ENCODE peak calls at places on chromosomes 3 and 15, in four cellular contexts. X is AG09309, A is HFF-Myc, Q is A549. Z is an unnamed sample.

GRCh38 chr3:127697531-127698240 is 24.9 kb downstream of the ABTB1 start:
- DNase-seq in A (peak), Q (peak), X (no peak), Z (peak)

GRCh38 chr3:30492581-30493192 is 113.7 kb upstream of the TGFBR2 start:
- DNase-seq in Q (no peak), A (no peak), X (no peak), Z (no peak)

GRCh38 chr15:53586815-53587214 is 172.6 kb downstream of the WDR72 start:
- DNase-seq in Q (no peak), X (no peak), A (no peak), Z (no peak)

GRCh38 chr3:13746385-13746784 is 133.5 kb downstream of the WNT7A start:
- DNase-seq in X (no peak), A (no peak), Q (no peak), Z (no peak)

GRCh38 chr3:98612996-98613517 is 19.6 kb upstream of the CPOX start:
- DNase-seq in Q (no peak), A (no peak), X (no peak), Z (no peak)

GRCh38 chr3:76134166-76134565 is 348.8 kb upstream of the ZNF717 start:
- DNase-seq in Q (no peak), X (no peak), A (no peak), Z (no peak)

GRCh38 chr15:64731012-64731806 is 44.2 kb downstream of the RBPMS2 start:
- DNase-seq in A (peak), X (peak), Q (peak), Z (peak)

GRCh38 chr15:73952171-73952912 is 26.1 kb downstream of the LOXL1 start:
- DNase-seq in A (no peak), Q (no peak), X (no peak), Z (no peak)

GRCh38 chr3:69426291-69426690 is 40.4 kb upstream of the FRMD4B start:
- DNase-seq in X (no peak), A (no peak), Q (no peak), Z (no peak)

GRCh38 chr3:8869613-8870012 is 93.7 kb downstream of the RAD18 start:
- DNase-seq in A (peak), X (peak), Q (peak), Z (no peak)

GRCh38 chr3:108602935-108603294 is 13.4 kb downstream of the DZIP3 start:
- DNase-seq in A (no peak), Q (no peak), X (no peak), Z (no peak)

GRCh38 chr15:84961114-84961452 is 20.6 kb upstream of the PDE8A start:
- DNase-seq in A (no peak), Q (no peak), X (no peak), Z (no peak)

GRCh38 chr15:79450648-79451047 is 18.5 kb downstream of the MINAR1 start:
- DNase-seq in Q (no peak), A (no peak), X (no peak), Z (no peak)

GRCh38 chr3:42723146-42723683 is 20.6 kb upstream of the HHATL start:
- DNase-seq in Q (no peak), X (no peak), A (no peak), Z (no peak)

GRCh38 chr3:143972495-143973351 is 1.1 kb downstream of the DIPK2A start:
- DNase-seq in Q (peak), X (peak), A (peak), Z (no peak)

GRCh38 chr3:143970773-143971366 is 753 bp upstream of the DIPK2A start:
- DNase-seq in X (no peak), Q (peak), A (no peak), Z (no peak)

GRCh38 chr3:143973352-143974021 is 1.9 kb downstream of the DIPK2A start:
- DNase-seq in Q (peak), X (no peak), A (no peak), Z (no peak)

GRCh38 chr3:143972155-143972494 is 502 bp downstream of the DIPK2A start:
- DNase-seq in A (no peak), X (no peak), Q (no peak), Z (no peak)

GRCh38 chr3:143971367-143972154 is at the start of gene DIPK2A:
- DNase-seq in A (peak), X (peak), Q (peak), Z (peak)
- TF ChIP-seq CTCF in A (no peak), X (no peak), Q (no peak), Z (peak)

GRCh38 chr3:21220944-21221343 is 530.1 kb downstream of the ZNF385D start:
- DNase-seq in A (no peak), X (no peak), Q (no peak), Z (no peak)

GRCh38 chr3:21216598-21216997 is 534.4 kb downstream of the ZNF385D start:
- DNase-seq in X (no peak), Q (no peak), A (peak), Z (no peak)
- TF ChIP-seq CTCF in X (peak), Q (no peak), A (peak), Z (peak)

GRCh38 chr15:77988386-77989301 is 88.9 kb downstream of the TBC1D2B start:
- DNase-seq in X (no peak), A (no peak), Q (no peak), Z (no peak)
- TF ChIP-seq CTCF in X (no peak), A (no peak), Q (no peak), Z (no peak)

GRCh38 chr3:67804089-67804488 is 149.7 kb upstream of the SUCLG2 start:
- DNase-seq in Q (no peak), X (no peak), A (no peak), Z (no peak)
- TF ChIP-seq CTCF in Q (no peak), X (no peak), A (no peak), Z (no peak)

DNA sequence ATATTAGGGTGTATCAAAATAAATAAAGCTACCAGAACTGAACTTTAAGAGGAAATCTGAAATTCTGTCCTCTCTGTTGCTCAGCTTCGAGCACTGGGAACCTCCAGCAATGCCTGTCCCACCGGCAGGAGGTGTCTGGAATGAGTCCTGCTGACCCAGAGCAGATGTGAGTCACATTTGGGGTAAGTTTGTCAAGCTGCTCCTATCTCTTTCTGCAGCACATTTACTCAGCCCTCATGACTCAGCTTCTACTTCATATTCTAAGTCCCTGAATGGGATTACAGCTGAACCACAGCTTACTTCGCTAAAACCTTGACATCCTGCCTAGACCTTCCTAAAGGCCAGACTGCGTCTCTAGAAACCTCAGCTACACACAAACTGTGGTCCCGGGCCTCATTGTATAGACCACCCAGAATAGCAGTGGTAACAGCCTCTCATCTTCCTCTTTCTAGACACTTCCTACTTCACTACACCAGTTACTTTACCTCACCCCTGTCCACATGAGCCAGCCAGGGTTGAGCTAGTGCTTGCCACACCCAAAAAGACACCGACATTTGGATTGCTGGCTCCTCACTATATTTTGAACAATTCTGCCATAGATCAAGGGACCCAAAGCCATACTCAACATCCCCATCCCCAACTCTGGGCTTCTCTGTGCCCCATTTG is 109.6 kb upstream of the TMCO5A start:
- DNase-seq in A (peak), Q (peak), X (peak), Z (peak)
- TF ChIP-seq CTCF in A (peak), Q (no peak), X (peak), Z (no peak)

GRCh38 chr15:92683511-92683834 is 27.9 kb upstream of the FAM174B start:
- DNase-seq in A (no peak), Q (no peak), X (no peak), Z (no peak)
- TF ChIP-seq CTCF in A (no peak), Q (peak), X (peak), Z (peak)

GRCh38 chr3:55624238-55624637 is 137.1 kb upstream of the WNT5A start:
- DNase-seq in Q (no peak), X (no peak), A (no peak), Z (no peak)
- TF ChIP-seq CTCF in Q (no peak), X (no peak), A (no peak), Z (no peak)

Z was measured in AG09319.